ENCODE peak calls at places on chromosomes 6 and 20, in nine cellular contexts. C, X, E, A, S, B, R, V and Q are unnamed samples.

GRCh38 chr6:2634151-2634964 is 116.4 kb downstream of the MYLK4 start:
- DNase-seq in C (peak; percentile 90), X (peak; percentile 86), E (peak; percentile 40), A (peak; percentile 89), S (peak; percentile 89), B (peak; percentile 83), R (peak; percentile 92), V (peak; percentile 90), Q (peak; percentile 69)

GRCh38 chr6:93376026-93376540 is 43.3 kb downstream of the EPHA7 start:
- DNase-seq in C (no peak), X (no peak), E (no peak), A (no peak), S (no peak), B (no peak), R (no peak), V (no peak), Q (no peak)

GRCh38 chr6:114364295-114364694 is 21.5 kb upstream of the HS3ST5 start:
- DNase-seq in C (peak; percentile 19), X (peak; percentile 46), E (no peak), A (peak; percentile 81), S (no peak), B (no peak), R (peak; percentile 81), V (peak; percentile 18), Q (no peak)

GRCh38 chr6:135880066-135880972 is 28.8 kb downstream of the PDE7B start:
- DNase-seq in C (peak; percentile 87), X (no peak), E (no peak), A (peak; percentile 65), S (peak; percentile 30), B (peak; percentile 46), R (peak; percentile 36), V (peak; percentile 84), Q (no peak)

GRCh38 chr6:169106176-169106575 is 147.5 kb downstream of the THBS2 start:
- DNase-seq in C (peak; percentile 61), X (no peak), E (no peak), A (no peak), S (no peak), B (no peak), R (peak; percentile 12), V (no peak), Q (no peak)

GRCh38 chr6:144993870-144994269 is 708.7 kb downstream of the UTRN start:
- DNase-seq in C (peak; percentile 67), X (no peak), E (no peak), A (peak; percentile 43), S (no peak), B (no peak), R (no peak), V (peak; percentile 50), Q (no peak)

GRCh38 chr6:113380591-113380990 is 476.6 kb upstream of the MARCKS start:
- DNase-seq in C (no peak), X (no peak), E (no peak), A (no peak), S (no peak), B (no peak), R (no peak), V (no peak), Q (no peak)

GRCh38 chr6:169774347-169774746 is 22.9 kb downstream of the ERMARD start:
- DNase-seq in C (no peak), X (no peak), E (no peak), A (no peak), S (no peak), B (no peak), R (no peak), V (no peak), Q (no peak)

GRCh38 chr6:7463785-7464184 is 74.2 kb downstream of the RIOK1 start:
- DNase-seq in C (no peak), X (no peak), E (no peak), A (no peak), S (no peak), B (no peak), R (no peak), V (peak; percentile 66), Q (no peak)

GRCh38 chr20:3199206-3199605 is 5.3 kb downstream of the DDRGK1 start:
- DNase-seq in C (no peak), X (no peak), E (no peak), A (no peak), S (no peak), B (no peak), R (no peak), V (no peak), Q (no peak)

GRCh38 chr6:137261393-137262154 is 42.4 kb upstream of the IFNGR1 start:
- DNase-seq in C (peak; percentile 66), X (no peak), E (no peak), A (peak; percentile 74), S (peak; percentile 38), B (peak; percentile 30), R (peak; percentile 77), V (peak; percentile 79), Q (no peak)

GRCh38 chr20:61673152-61673551 is 392.5 kb downstream of the TAF4 start:
- DNase-seq in C (no peak), X (no peak), E (no peak), A (no peak), S (no peak), B (no peak), R (no peak), V (no peak), Q (no peak)